ENCODE peak calls at places on chromosomes 6 and 20, in seven cellular contexts. P is neural progenitor cell, G is upper lobe of left lung, U is Panc1, O is heart right ventricle, Z is esophagus squamous epithelium, J is A549. K is an unnamed sample. For H3K9me3, the result is how much of the 10 kb centered on the place peaks cover.

GRCh38 chr6:148239215-148239614 is 103.4 kb upstream of the SASH1 start:
- DNase-seq in P (no peak), G (no peak), U (no peak), O (no peak), Z (no peak), J (no peak), K (no peak)

GRCh38 chr6:11536795-11537194 is 754 bp upstream of the TMEM170B start:
- DNase-seq in P (peak), G (no peak), U (no peak), O (no peak), Z (no peak), J (no peak), K (no peak)

GRCh38 chr6:99349620-99350141 is at the start of gene FAXC:
- DNase-seq in P (peak), G (peak), U (no peak), O (peak), Z (no peak), J (peak), K (no peak)

GRCh38 chr6:4607026-4607704 is 169.0 kb upstream of the CDYL start:
- DNase-seq in P (no peak), G (peak), U (no peak), O (peak), Z (no peak), J (no peak), K (no peak)

GRCh38 chr6:43945778-43946100 is 175.7 kb downstream of the VEGFA start:
- DNase-seq in P (no peak), G (no peak), U (no peak), O (no peak), Z (no peak), J (no peak), K (no peak)

GRCh38 chr6:72622094-72622540 is 253 bp downstream of the KCNQ5 start:
- DNase-seq in P (peak), G (peak), U (no peak), O (peak), Z (no peak), J (peak), K (peak)

GRCh38 chr6:106754215-106754614 is 124.8 kb downstream of the QRSL1 start:
- DNase-seq in P (no peak), G (no peak), U (no peak), O (no peak), Z (no peak), J (no peak), K (no peak)

GRCh38 chr20:51668515-51668914 is 99.7 kb downstream of the ATP9A start:
- DNase-seq in P (no peak), G (no peak), U (no peak), O (no peak), Z (no peak), J (no peak), K (no peak)

GRCh38 chr6:72553531-72554202 is 68.2 kb upstream of the KCNQ5 start:
- DNase-seq in P (no peak), G (no peak), U (peak), O (no peak), Z (no peak), J (peak), K (no peak)

GRCh38 chr6:98529364-98529763 is 305.0 kb upstream of the POU3F2 start:
- DNase-seq in P (no peak), G (peak), U (no peak), O (no peak), Z (no peak), J (no peak), K (no peak)

GRCh38 chr6:34369385-34369784 is 23.1 kb downstream of the NUDT3 start:
- DNase-seq in P (no peak), G (no peak), U (no peak), O (no peak), Z (no peak), J (no peak), K (no peak)

GRCh38 chr20:49508435-49509199 is 26.1 kb upstream of the KCNB1 start:
- DNase-seq in P (peak), G (no peak), U (no peak), O (no peak), Z (no peak), J (peak), K (no peak)

DNA sequence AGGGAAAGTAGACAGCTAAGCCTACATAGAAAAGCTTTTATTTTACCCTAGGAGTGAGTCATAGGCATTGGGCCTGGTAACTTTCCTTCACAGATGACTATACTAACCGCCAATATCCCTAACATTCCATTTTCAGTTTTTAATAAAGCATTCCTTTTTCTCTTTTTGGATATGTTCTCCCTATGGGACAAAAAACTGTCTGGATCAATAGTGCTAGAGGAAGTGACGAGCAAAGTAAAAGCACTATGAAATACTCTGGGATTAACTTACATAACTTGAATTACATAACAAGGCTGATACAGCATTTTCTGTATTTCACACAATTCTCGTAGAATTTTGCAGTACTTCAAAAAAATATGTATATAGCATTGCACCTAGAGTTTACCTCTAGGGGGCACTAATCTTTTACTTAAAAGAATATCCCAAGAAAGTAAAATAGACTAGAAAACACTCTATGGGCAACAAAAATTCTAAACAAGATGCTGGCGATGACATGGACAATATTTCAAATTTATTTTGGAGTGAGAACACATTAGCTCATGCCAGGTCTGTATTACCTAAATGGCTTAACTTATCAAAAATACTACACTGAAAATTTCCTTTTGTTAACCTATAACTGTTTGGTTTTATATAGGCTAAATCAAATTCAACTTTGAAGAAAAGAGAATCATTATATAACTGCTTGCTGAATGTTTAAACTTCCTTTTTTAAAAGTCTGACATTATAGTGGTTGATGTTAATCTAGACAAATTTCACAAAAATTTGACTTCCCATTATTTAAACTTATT is 66.3 kb upstream of the DST start:
- DNase-seq in P (peak), G (no peak), U (no peak), O (no peak), Z (no peak), J (peak), K (no peak)
- TF ChIP-seq CTCF in P (peak), G (peak), U (peak), O (peak), Z (no peak), J (peak), K (peak)

GRCh38 chr6:137161975-137162374 is 11.5 kb downstream of the IL22RA2 start:
- DNase-seq in P (no peak), G (no peak), U (no peak), O (no peak), Z (no peak), J (no peak), K (no peak)

GRCh38 chr6:137162692-137163303 is 10.6 kb downstream of the IL22RA2 start:
- DNase-seq in P (no peak), G (no peak), U (no peak), O (no peak), Z (no peak), J (no peak), K (no peak)

GRCh38 chr6:137166247-137167098 is 7.0 kb downstream of the IL22RA2 start:
- DNase-seq in P (no peak), G (no peak), U (peak), O (no peak), Z (no peak), J (no peak), K (no peak)

GRCh38 chr6:137165375-137166246 is 7.8 kb downstream of the IL22RA2 start:
- DNase-seq in P (no peak), G (no peak), U (no peak), O (peak), Z (no peak), J (peak), K (no peak)

DNA sequence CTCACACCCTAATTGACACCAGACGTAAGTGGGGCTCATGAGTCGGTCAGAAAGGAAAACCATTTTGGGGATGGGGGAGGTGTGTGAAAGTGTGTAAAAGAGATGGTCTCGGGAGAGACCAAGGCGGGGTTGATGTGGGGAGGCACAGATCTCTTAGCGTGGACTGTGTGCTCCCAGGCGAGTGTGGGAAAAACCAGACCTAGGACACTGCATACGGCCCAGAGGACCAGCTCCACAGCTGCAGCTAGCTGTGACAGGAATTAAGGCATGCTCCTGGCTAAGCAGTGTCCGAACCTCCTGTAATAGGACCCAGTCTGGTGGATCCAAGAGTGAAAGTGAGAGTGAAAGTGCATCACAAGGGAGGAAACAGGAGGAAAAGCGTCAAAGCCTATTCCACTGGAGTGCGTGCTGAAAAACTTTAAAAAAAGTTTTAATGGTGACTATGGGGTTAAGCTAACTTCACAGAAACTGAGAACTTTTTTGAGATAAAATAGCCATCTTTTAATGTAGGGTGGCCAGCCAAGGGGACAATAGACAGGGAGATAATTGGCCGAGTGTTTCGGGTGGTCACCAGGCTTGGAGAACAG is 9.6 kb downstream of the IL22RA2 start:
- DNase-seq in P (no peak), G (no peak), U (no peak), O (no peak), Z (no peak), J (no peak), K (no peak)
- H3K9me3 ChIP-seq in P (under half), G (under half), U (under half), O (under half), Z (under half), J (under half), K (under half)

GRCh38 chr6:42451146-42451594 is 556 bp downstream of the TRERF1 start:
- DNase-seq in P (no peak), G (no peak), U (peak), O (no peak), Z (no peak), J (no peak), K (no peak)
- TF ChIP-seq CTCF in P (no peak), G (no peak), U (no peak), O (no peak), Z (no peak), J (no peak), K (no peak)

GRCh38 chr20:56166781-56167465 is 81.6 kb upstream of the MC3R start:
- DNase-seq in P (no peak), G (no peak), U (no peak), O (no peak), Z (no peak), J (no peak), K (no peak)

GRCh38 chr20:56174416-56174815 is 74.1 kb upstream of the MC3R start:
- DNase-seq in P (no peak), G (no peak), U (no peak), O (no peak), Z (no peak), J (no peak), K (no peak)

GRCh38 chr20:56175884-56176283 is 72.6 kb upstream of the MC3R start:
- DNase-seq in P (no peak), G (no peak), U (no peak), O (no peak), Z (no peak), J (no peak), K (no peak)

DNA sequence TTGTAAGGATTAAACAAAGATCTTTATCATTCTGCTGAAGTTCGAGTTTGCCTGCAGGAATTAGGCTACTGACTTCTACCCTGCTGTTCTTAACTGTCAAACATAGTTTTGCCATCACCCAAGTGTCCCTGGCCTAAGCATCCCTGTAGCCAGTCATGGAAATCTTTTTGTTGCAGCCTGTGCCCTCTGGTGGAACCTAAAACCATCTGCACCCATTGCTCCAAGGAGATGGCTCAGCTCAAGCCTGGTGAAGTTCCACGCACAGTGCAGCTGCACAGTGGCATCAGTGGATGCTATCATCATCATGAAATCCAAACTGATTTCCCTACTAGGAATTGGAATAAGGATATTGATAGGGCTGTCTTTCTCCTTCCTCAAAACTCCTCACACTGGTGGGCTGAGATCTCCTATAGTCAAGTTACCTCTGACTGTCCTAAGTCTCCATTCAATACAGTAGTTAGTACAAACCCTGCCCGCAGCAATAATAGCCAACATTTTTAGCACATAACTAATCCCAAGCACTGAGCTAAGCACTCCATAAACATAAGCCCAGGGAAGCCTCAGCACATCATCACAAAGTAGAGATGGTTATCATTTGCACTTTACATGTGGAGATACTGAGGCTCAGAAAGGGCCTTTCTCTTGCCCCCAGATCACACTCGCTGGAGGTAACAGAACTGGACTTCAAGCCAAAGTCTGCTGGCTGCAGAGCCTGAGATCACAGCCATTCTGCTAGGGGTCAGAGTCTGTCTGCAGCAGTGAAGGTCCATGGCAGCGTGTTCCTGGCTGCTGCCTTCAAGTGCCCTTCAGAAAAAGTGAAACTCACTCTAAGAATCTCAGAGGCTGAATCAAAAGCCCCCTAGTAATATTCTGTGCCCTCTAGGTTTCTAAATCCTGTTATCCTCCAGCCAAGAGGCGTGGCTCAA is 77.2 kb upstream of the MC3R start:
- DNase-seq in P (peak), G (no peak), U (no peak), O (no peak), Z (no peak), J (peak), K (no peak)
- H3K9me3 ChIP-seq in P (under half), G (under half), U (under half), O (under half), Z (under half), J (under half), K (under half)